ENCODE peak calls at places on chromosomes 5 and 9, in seven cellular contexts. A is GM20000, C is HL-60, R is Calu3, H is nephron progenitor cell, L is OCI-LY7, F is epithelial cell of esophagus. W is an unnamed sample.

GRCh38 chr9:19404278-19405075 is 4.3 kb upstream of the ACER2 start:
- DNase-seq in F (peak; percentile 96), H (no peak), C (no peak), A (no peak), L (no peak), R (peak; percentile 6), W (peak; percentile 69)

GRCh38 chr9:136095028-136095494 is at the start of gene NACC2:
- DNase-seq in F (peak; percentile 76), C (no peak), A (no peak), H (peak; percentile 70), L (no peak), R (peak; percentile 73), W (peak; percentile 86)

GRCh38 chr9:88270398-88270797 is 117.8 kb upstream of the SPIN1 start:
- DNase-seq in F (no peak), A (no peak), C (no peak), H (no peak), R (no peak), L (no peak), W (no peak)

GRCh38 chr9:129868571-129869486 is 33.6 kb downstream of the USP20 start:
- DNase-seq in H (no peak), R (no peak), C (no peak), F (peak; percentile 69), A (no peak), L (no peak), W (peak; percentile 34)

GRCh38 chr9:77021928-77022782 is 2.7 kb downstream of the FOXB2 start:
- DNase-seq in A (peak; percentile 44), C (no peak), H (peak; percentile 11), R (no peak), L (no peak), F (no peak), W (no peak)

GRCh38 chr5:110925916-110926315 is 145.6 kb upstream of the TSLP start:
- DNase-seq in C (no peak), F (no peak), L (no peak), R (no peak), H (no peak), A (no peak), W (no peak)

GRCh38 chr5:9507974-9508373 is 37.9 kb downstream of the SEMA5A start:
- DNase-seq in A (no peak), C (no peak), F (no peak), R (no peak), H (no peak), L (no peak), W (no peak)

GRCh38 chr5:23014251-23014650 is 161.1 kb upstream of the CDH12 start:
- DNase-seq in R (no peak), C (no peak), H (no peak), F (no peak), L (no peak), A (no peak), W (no peak)

GRCh38 chr5:172798422-172799215 is 27.6 kb upstream of the DUSP1 start:
- DNase-seq in C (peak; percentile 78), A (no peak), R (no peak), L (no peak), H (no peak), F (peak; percentile 88), W (peak; percentile 91)

GRCh38 chr5:9168791-9169611 is 376.9 kb downstream of the SEMA5A start:
- DNase-seq in L (no peak), R (no peak), A (no peak), F (peak; percentile 85), C (no peak), H (no peak), W (peak; percentile 25)

GRCh38 chr9:83313771-83314170 is 224.4 kb downstream of the FRMD3 start:
- DNase-seq in F (no peak), A (no peak), L (no peak), C (no peak), H (no peak), R (no peak), W (no peak)

GRCh38 chr5:95861221-95861857 is 38.8 kb upstream of the GLRX start:
- DNase-seq in C (peak; percentile 58), H (no peak), R (peak; percentile 75), F (peak; percentile 98), A (no peak), L (peak; percentile 20), W (peak; percentile 95)

GRCh38 chr5:11069041-11069440 is 308.0 kb upstream of the DAP start:
- DNase-seq in H (no peak), C (no peak), R (no peak), F (no peak), L (no peak), A (no peak), W (no peak)

GRCh38 chr5:51517854-51518253 is 134.6 kb downstream of the ISL1 start:
- DNase-seq in C (no peak), R (no peak), L (no peak), A (no peak), F (no peak), H (no peak), W (no peak)

GRCh38 chr9:114506082-114506390 is 763 bp upstream of the WHRN start:
- DNase-seq in F (no peak), C (no peak), L (no peak), R (no peak), A (no peak), H (no peak), W (no peak)

GRCh38 chr9:114504341-114505186 is 709 bp downstream of the WHRN start:
- DNase-seq in F (peak; percentile 34), R (peak; percentile 30), L (no peak), H (peak; percentile 70), C (no peak), A (peak; percentile 68), W (peak; percentile 72)

GRCh38 chr9:114507726-114508125 is 2.5 kb upstream of the WHRN start:
- DNase-seq in A (peak; percentile 63), C (no peak), L (peak; percentile 64), R (peak; percentile 9), H (no peak), F (peak; percentile 54), W (peak; percentile 46)

GRCh38 chr9:114503522-114504340 is 1.5 kb downstream of the WHRN start:
- DNase-seq in L (no peak), C (no peak), F (no peak), A (no peak), H (no peak), R (no peak), W (no peak)

GRCh38 chr9:114505187-114506081 is at the start of gene WHRN:
- DNase-seq in H (peak; percentile 97), A (peak; percentile 92), C (peak; percentile 45), R (peak; percentile 89), F (peak; percentile 93), L (peak; percentile 82), W (peak; percentile 100)
- TF ChIP-seq CTCF in H (no peak), A (no peak), C (no peak), R (no peak), F (no peak), L (no peak), W (no peak)

GRCh38 chr9:37037744-37038640 is 3.9 kb upstream of the PAX5 start:
- DNase-seq in H (peak; percentile 52), R (no peak), F (no peak), L (peak; percentile 49), A (peak; percentile 65), C (no peak), W (no peak)

GRCh38 chr9:37035472-37036236 is 1.6 kb upstream of the PAX5 start:
- DNase-seq in A (peak; percentile 51), H (peak; percentile 55), R (no peak), C (no peak), L (peak; percentile 47), F (no peak), W (no peak)

GRCh38 chr9:37037137-37037743 is 3.2 kb upstream of the PAX5 start:
- DNase-seq in C (no peak), R (no peak), A (no peak), L (peak; percentile 75), F (no peak), H (peak; percentile 31), W (no peak)

GRCh38 chr9:37034938-37035471 is 937 bp upstream of the PAX5 start:
- DNase-seq in F (no peak), L (no peak), R (no peak), A (no peak), H (peak; percentile 34), C (no peak), W (no peak)

DNA sequence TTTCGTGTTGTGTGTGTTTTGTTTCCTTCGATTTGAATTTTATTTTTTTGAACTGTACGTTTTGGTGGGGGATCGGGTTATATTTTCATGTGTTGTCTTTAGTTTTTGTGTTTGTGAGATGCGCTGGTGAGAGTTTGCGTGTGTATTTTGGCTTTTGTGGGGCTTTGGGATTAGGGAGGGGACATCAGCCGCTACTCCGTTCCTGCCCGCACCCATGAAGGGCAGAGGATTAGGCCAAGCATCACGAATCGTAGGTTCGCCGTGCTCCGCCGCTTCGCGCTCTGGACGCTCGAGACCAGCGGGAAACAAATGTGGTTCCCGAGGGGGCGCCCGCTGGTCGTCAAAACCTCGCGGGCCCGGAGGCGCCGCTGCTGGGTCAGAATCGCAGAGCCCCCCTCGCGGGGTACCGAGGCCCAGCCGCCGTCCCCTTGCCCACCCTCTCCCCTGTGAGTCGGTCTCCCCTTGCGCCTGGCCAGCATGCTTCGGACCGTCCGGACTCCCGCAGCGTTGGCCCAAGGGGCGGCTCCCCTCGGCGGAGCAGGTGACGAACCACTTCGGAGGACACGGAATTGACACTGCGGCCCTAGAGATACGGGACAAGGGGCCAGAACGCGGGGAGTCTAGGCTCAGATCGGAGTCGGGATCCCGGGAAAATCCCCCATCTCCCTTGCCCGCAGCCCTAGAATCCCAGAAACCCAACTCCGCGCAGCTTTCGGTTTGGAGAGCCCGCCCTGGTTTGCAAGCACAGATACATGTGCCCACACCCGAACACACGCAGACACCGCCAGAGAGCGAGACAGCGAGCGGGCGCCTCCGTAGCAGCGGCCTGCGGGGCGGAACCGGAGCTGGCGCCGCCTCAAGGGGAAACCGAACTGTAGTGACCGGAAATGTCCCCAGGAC is 2.4 kb upstream of the PAX5 start:
- DNase-seq in H (peak; percentile 57), F (peak; percentile 36), R (no peak), C (no peak), A (peak; percentile 61), L (peak; percentile 88), W (no peak)
- TF ChIP-seq CTCF in H (no peak), F (no peak), R (no peak), C (no peak), A (no peak), L (peak; percentile 65), W (no peak)

GRCh38 chr5:154196955-154197652 is 6.6 kb downstream of the GALNT10 start:
- DNase-seq in A (no peak), C (no peak), H (no peak), F (no peak), R (no peak), L (peak; percentile 14), W (no peak)
- TF ChIP-seq CTCF in A (no peak), C (peak; percentile 3), H (no peak), F (peak; percentile 41), R (no peak), L (peak; percentile 61), W (no peak)

GRCh38 chr5:36875051-36875788 is 1.3 kb upstream of the NIPBL start:
- DNase-seq in L (peak; percentile 63), C (no peak), R (peak; percentile 46), A (peak; percentile 27), H (peak; percentile 68), F (peak; percentile 61), W (peak; percentile 27)

GRCh38 chr5:36876965-36877666 is 547 bp downstream of the NIPBL start:
- DNase-seq in R (peak; percentile 54), C (no peak), F (peak; percentile 68), H (peak; percentile 70), A (peak; percentile 30), L (peak; percentile 78), W (peak; percentile 53)

GRCh38 chr5:36874465-36874864 is 2.1 kb upstream of the NIPBL start:
- DNase-seq in C (no peak), L (peak; percentile 31), R (no peak), H (no peak), F (no peak), A (no peak), W (no peak)

GRCh38 chr5:36876389-36876964 is at the start of gene NIPBL:
- DNase-seq in A (peak; percentile 90), R (peak; percentile 88), H (peak; percentile 87), F (peak; percentile 96), C (peak; percentile 80), L (peak; percentile 93), W (peak; percentile 90)

GRCh38 chr5:36875789-36876388 is 680 bp upstream of the NIPBL start:
- DNase-seq in R (peak; percentile 72), L (peak; percentile 87), C (no peak), A (peak; percentile 83), H (peak; percentile 80), F (peak; percentile 77), W (peak; percentile 52)
- TF ChIP-seq CTCF in R (peak; percentile 26), L (peak; percentile 74), C (peak; percentile 24), A (peak; percentile 46), H (peak; percentile 26), F (peak; percentile 46), W (peak; percentile 87)

W was measured in RWPE1.